ENCODE peak calls at places on chromosome 10, in four cellular contexts. Z, H, S and G are unnamed samples.

GRCh38 chr10:52450743-52451142 is 136.7 kb downstream of the DKK1 start:
- DNase-seq in H (no peak), Z (no peak), S (no peak), G (no peak)

GRCh38 chr10:82038587-82038986 is 163.6 kb downstream of the NRG3 start:
- DNase-seq in H (no peak), Z (no peak), S (no peak), G (no peak)

GRCh38 chr10:97757471-97757870 is 14.3 kb downstream of the SFRP5 start:
- DNase-seq in Z (no peak), S (no peak), H (no peak), G (no peak)

GRCh38 chr10:50653758-50654157 is 30.0 kb upstream of the SGMS1 start:
- DNase-seq in H (no peak), Z (no peak), S (no peak), G (no peak)

GRCh38 chr10:80136134-80136571 is 3.6 kb downstream of the PLAC9 start:
- DNase-seq in S (no peak), H (no peak), Z (no peak), G (no peak)

GRCh38 chr10:69405221-69405620 is 11.5 kb downstream of the TACR2 start:
- DNase-seq in Z (no peak), H (no peak), S (no peak), G (no peak)

GRCh38 chr10:24953350-24954074 is 1.1 kb upstream of the PRTFDC1 start:
- DNase-seq in H (no peak), Z (no peak), S (no peak), G (no peak)

GRCh38 chr10:125003901-125004467 is 62.1 kb downstream of the ZRANB1 start:
- DNase-seq in Z (no peak), H (no peak), S (no peak), G (no peak)

GRCh38 chr10:104337985-104338735 is at the start of gene ITPRIP:
- DNase-seq in H (no peak), Z (peak; percentile 33), S (peak; percentile 82), G (no peak)

GRCh38 chr10:127243490-127244272 is 47.3 kb upstream of the INSYN2A start:
- DNase-seq in S (peak; percentile 83), H (no peak), Z (peak; percentile 46), G (peak; percentile 38)

GRCh38 chr10:97612386-97612785 is 20.9 kb downstream of the MORN4 start:
- DNase-seq in S (no peak), Z (peak; percentile 45), H (no peak), G (peak; percentile 40)

GRCh38 chr10:74377476-74377875 is 226.5 kb downstream of the ADK start:
- DNase-seq in S (no peak), H (no peak), Z (peak; percentile 7), G (no peak)

GRCh38 chr10:6297951-6298381 is 95.2 kb downstream of the PFKFB3 start:
- DNase-seq in H (no peak), S (no peak), Z (no peak), G (no peak)
- H3K4me1 ChIP-seq in H (peaks cover 31% of the 10 kb centered on the region), S (no peaks in the 10 kb centered on the region), Z (peaks cover 33% of the 10 kb centered on the region), G (peaks cover 3% of the 10 kb centered on the region)

GRCh38 chr10:107727762-107728317 is 563.3 kb upstream of the SORCS1 start:
- DNase-seq in S (no peak), H (no peak), Z (no peak), G (no peak)

GRCh38 chr10:107733328-107733727 is 568.8 kb upstream of the SORCS1 start:
- DNase-seq in S (no peak), H (no peak), Z (no peak), G (no peak)

GRCh38 chr10:107733731-107734130 is 569.2 kb upstream of the SORCS1 start:
- DNase-seq in H (no peak), Z (no peak), S (no peak), G (no peak)

GRCh38 chr10:107732045-107732444 is 567.5 kb upstream of the SORCS1 start:
- DNase-seq in Z (no peak), S (no peak), H (no peak), G (no peak)

DNA sequence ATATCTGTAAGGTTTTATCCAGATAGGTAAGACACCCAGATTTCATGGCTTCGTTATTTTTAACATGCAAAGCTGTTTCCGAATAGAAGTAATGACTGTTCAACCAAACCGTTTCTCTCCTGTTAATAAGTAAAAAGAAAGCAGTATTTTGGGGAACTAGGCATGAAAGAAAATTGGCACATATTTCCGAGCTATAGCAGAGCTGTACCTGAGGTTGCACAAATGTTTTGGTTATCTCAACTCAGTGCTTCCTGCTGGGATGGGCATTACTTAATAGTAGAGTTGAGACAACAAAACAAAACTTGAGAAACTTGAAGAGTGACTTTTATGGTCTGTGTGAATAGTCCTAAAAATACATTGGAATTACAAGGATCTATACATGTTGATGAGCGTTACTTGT is 564.3 kb upstream of the SORCS1 start:
- DNase-seq in S (no peak), H (peak; percentile 11), Z (no peak), G (no peak)
- TF ChIP-seq SUZ12 in S (no peak), H (no peak), Z (no peak), G (no peak)

GRCh38 chr10:85977642-85978041 is 389.0 kb downstream of the GRID1 start:
- DNase-seq in Z (no peak), H (no peak), S (no peak), G (no peak)
- TF ChIP-seq YY1 in Z (no peak), H (no peak), S (no peak), G (no peak)

GRCh38 chr10:122172311-122173008 is 98.6 kb upstream of the BTBD16 start:
- DNase-seq in Z (no peak), H (no peak), S (no peak), G (no peak)
- H3K4me1 ChIP-seq in Z (peaks cover 41% of the 10 kb centered on the region), H (no peaks in the 10 kb centered on the region), S (peaks cover 41% of the 10 kb centered on the region), G (peaks cover 18% of the 10 kb centered on the region)